ENCODE peak calls at places on chromosomes 6 and 20, in ten cellular contexts. C, Q, H, D, N, E, G, M, S and P are unnamed samples.

GRCh38 chr6:132973556-132973993 is 159.2 kb downstream of the RPS12 start:
- DNase-seq in D (no peak), M (no peak), N (no peak), H (no peak), E (no peak), S (no peak), G (no peak), Q (no peak), C (no peak), P (no peak)

GRCh38 chr20:43662943-43663655 is 3.8 kb upstream of the MYBL2 start:
- DNase-seq in Q (no peak), S (no peak), D (no peak), H (no peak), G (no peak), E (peak; percentile 28), N (no peak), M (no peak), C (no peak), P (no peak)

GRCh38 chr6:66307490-66307889 is 600.5 kb upstream of the EYS start:
- DNase-seq in Q (no peak), S (no peak), N (no peak), E (no peak), H (no peak), D (no peak), M (no peak), G (no peak), C (no peak), P (no peak)

GRCh38 chr20:4875578-4876067 is 125.7 kb downstream of the SLC23A2 start:
- DNase-seq in E (no peak), H (no peak), S (no peak), M (no peak), Q (no peak), C (no peak), G (no peak), N (no peak), D (no peak), P (no peak)

GRCh38 chr20:19699132-19699971 is 58.7 kb upstream of the RIN2 start:
- DNase-seq in C (no peak), M (no peak), G (no peak), N (no peak), E (no peak), Q (no peak), H (no peak), D (no peak), S (no peak), P (no peak)

GRCh38 chr6:10582774-10583508 is 61.8 kb downstream of the GCNT2 start:
- DNase-seq in M (no peak), Q (no peak), S (no peak), E (no peak), H (no peak), C (peak; percentile 83), G (no peak), N (no peak), D (peak; percentile 58), P (no peak)

GRCh38 chr20:8305449-8305978 is 173.4 kb downstream of the PLCB1 start:
- DNase-seq in Q (peak; percentile 25), M (no peak), S (peak; percentile 72), E (peak; percentile 53), D (peak; percentile 83), N (no peak), C (peak; percentile 71), H (peak; percentile 8), G (no peak), P (peak; percentile 60)

GRCh38 chr20:37360515-37361115 is 14.7 kb downstream of the SRC start:
- DNase-seq in D (no peak), Q (no peak), G (no peak), H (no peak), N (no peak), E (no peak), M (peak; percentile 32), C (no peak), S (no peak), P (peak; percentile 24)

GRCh38 chr6:12008366-12009179 is 3.5 kb upstream of the HIVEP1 start:
- DNase-seq in H (peak; percentile 43), S (no peak), D (peak; percentile 83), E (peak; percentile 89), M (peak; percentile 88), N (peak; percentile 86), C (peak; percentile 70), G (peak; percentile 95), Q (peak; percentile 53), P (peak; percentile 93)

GRCh38 chr20:35571566-35571965 is 29.7 kb downstream of the ERGIC3 start:
- DNase-seq in Q (no peak), H (no peak), E (no peak), G (no peak), M (no peak), N (no peak), D (no peak), C (no peak), S (no peak), P (no peak)

GRCh38 chr6:2264932-2265331 is 19.5 kb upstream of the GMDS start:
- DNase-seq in G (no peak), H (no peak), Q (no peak), N (no peak), D (no peak), M (no peak), C (no peak), E (no peak), S (no peak), P (no peak)

GRCh38 chr6:18897350-18897749 is 510.2 kb downstream of the RNF144B start:
- DNase-seq in D (no peak), G (no peak), S (no peak), M (no peak), H (no peak), C (no peak), E (no peak), N (no peak), Q (no peak), P (no peak)

GRCh38 chr6:75488026-75488425 is 5.6 kb downstream of the FILIP1 start:
- DNase-seq in G (no peak), Q (no peak), E (no peak), C (no peak), S (no peak), H (no peak), N (no peak), M (no peak), D (no peak), P (no peak)

GRCh38 chr6:39561536-39562266 is 163.5 kb downstream of the KIF6 start:
- DNase-seq in Q (no peak), M (no peak), H (no peak), G (no peak), S (no peak), C (no peak), N (no peak), D (no peak), E (no peak), P (no peak)

GRCh38 chr6:113995632-113996031 is 24.7 kb upstream of the HDAC2 start:
- DNase-seq in N (no peak), C (no peak), S (no peak), H (peak; percentile 16), Q (peak; percentile 18), E (peak; percentile 27), D (peak; percentile 19), G (no peak), M (peak; percentile 69), P (no peak)

GRCh38 chr6:110875548-110876169 is 1.1 kb downstream of the AMD1 start:
- DNase-seq in S (no peak), E (peak; percentile 63), G (no peak), C (peak; percentile 53), N (peak; percentile 68), Q (no peak), M (peak; percentile 82), D (no peak), H (no peak), P (peak; percentile 84)
- H3K27ac ChIP-seq in S (peak overlapping the region; percentile 75), E (peak overlapping the region; percentile 99), G (peak overlapping the region; percentile 97), C (peak overlapping the region; percentile 98), N (peak overlapping the region; percentile 97), Q (peak overlapping the region; percentile 86), M (peak overlapping the region; percentile 99), D (peak overlapping the region; percentile 93), H (peak overlapping the region; percentile 99), P (peak overlapping the region; percentile 96)

GRCh38 chr20:3158968-3159431 is 665 bp downstream of the FASTKD5 start:
- DNase-seq in H (no peak), G (no peak), S (no peak), Q (no peak), E (no peak), C (no peak), M (no peak), D (no peak), N (no peak), P (no peak)
- TF ChIP-seq EP300 in H (no peak), G (no peak), S (no peak), Q (no peak), E (no peak), C (no peak), M (no peak), D (no peak), N (no peak), P (no peak)

GRCh38 chr20:25496165-25496967 is 88.9 kb downstream of the GINS1 start:
- DNase-seq in M (no peak), H (no peak), N (no peak), D (no peak), C (no peak), S (no peak), G (no peak), E (no peak), Q (no peak), P (no peak)

GRCh38 chr20:25495189-25495824 is 87.8 kb downstream of the GINS1 start:
- DNase-seq in M (no peak), S (no peak), N (no peak), D (no peak), C (no peak), Q (no peak), G (no peak), H (no peak), E (no peak), P (peak; percentile 62)

GRCh38 chr20:25497586-25498279 is 87.6 kb downstream of the NINL start:
- DNase-seq in S (no peak), C (no peak), G (no peak), E (no peak), H (no peak), N (no peak), M (no peak), Q (no peak), D (no peak), P (no peak)

GRCh38 chr20:25498280-25498606 is 87.1 kb downstream of the NINL start:
- DNase-seq in H (no peak), Q (no peak), G (no peak), E (no peak), M (no peak), D (no peak), C (no peak), N (no peak), S (no peak), P (no peak)

DNA sequence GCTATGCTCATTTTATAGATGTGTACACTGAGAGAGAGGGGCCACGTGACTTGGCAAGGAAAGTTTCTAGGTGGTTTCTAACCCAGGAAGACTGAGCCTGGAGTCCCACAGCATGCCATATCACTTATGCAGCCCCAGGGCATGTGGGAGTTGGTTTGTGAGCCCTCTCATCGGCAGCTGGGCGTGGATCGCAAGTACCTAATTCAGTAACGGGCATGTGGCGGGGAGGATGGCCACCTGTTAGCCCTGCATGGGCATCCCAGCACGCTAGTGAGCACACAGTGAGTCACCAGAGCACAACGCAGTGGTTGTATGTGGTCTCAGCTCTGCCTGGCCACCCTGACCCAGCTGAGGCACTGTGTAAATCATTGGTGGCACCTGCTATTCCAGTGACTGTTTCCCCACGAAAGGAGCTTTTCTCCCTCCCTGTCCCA is 88.3 kb downstream of the NINL start:
- DNase-seq in C (no peak), Q (no peak), G (no peak), D (no peak), M (no peak), S (no peak), E (no peak), N (no peak), H (no peak), P (peak; percentile 62)
- TF ChIP-seq POLR2A in C (no peak), Q (no peak), G (no peak), D (no peak), M (no peak), S (no peak), E (no peak), N (no peak), H (no peak), P (no peak)

GRCh38 chr6:46491201-46491788 is at the start of gene RCAN2:
- DNase-seq in H (peak; percentile 15), Q (peak; percentile 16), D (peak; percentile 27), M (peak; percentile 81), G (no peak), N (peak; percentile 72), C (peak; percentile 59), S (peak; percentile 61), E (peak; percentile 60), P (peak; percentile 81)
- H3K27ac ChIP-seq in H (peak within 1 kb of the TSS; percentile 59), Q (peak within 1 kb of the TSS; percentile 80), D (no peak within 1 kb of the TSS), M (peak within 1 kb of the TSS; percentile 57), G (peak within 1 kb of the TSS; percentile 78), N (peak within 1 kb of the TSS; percentile 74), C (peak within 1 kb of the TSS; percentile 88), S (no peak within 1 kb of the TSS), E (peak within 1 kb of the TSS; percentile 69), P (peak within 1 kb of the TSS; percentile 80)